ENCODE peak calls at places on chromosomes 1 and 21, in five cellular contexts. One of them, this sample, is unnamed.
A peak's percentile ranks its signal among the peaks of the same experiment; 100 is the strongest.

GRCh38 chr1:203517426-203517974 is 23.5 kb downstream of the OPTC start:
- DNase-seq in psoas muscle: no peak
- DNase-seq in ovary: no peak
- DNase-seq in OCI-LY7: no peak
- DNase-seq in astrocyte: no peak
- DNase-seq in this sample: no peak

GRCh38 chr1:226661965-226662364 is 77.1 kb downstream of the ITPKB start:
- DNase-seq in OCI-LY7: no peak
- DNase-seq in astrocyte: no peak
- DNase-seq in ovary: no peak
- DNase-seq in psoas muscle: peak; percentile 43
- DNase-seq in this sample: no peak

GRCh38 chr1:117611894-117612481 is 6.1 kb downstream of the TENT5C start:
- DNase-seq in psoas muscle: no peak
- DNase-seq in astrocyte: peak; percentile 57
- DNase-seq in ovary: no peak
- DNase-seq in OCI-LY7: no peak
- DNase-seq in this sample: no peak

GRCh38 chr1:247332215-247332900 is 691 bp upstream of the ZNF496 start:
- DNase-seq in OCI-LY7: peak; percentile 43
- DNase-seq in astrocyte: no peak
- DNase-seq in ovary: peak; percentile 59
- DNase-seq in psoas muscle: peak; percentile 80
- DNase-seq in this sample: no peak

GRCh38 chr1:181117648-181118449 is 29.3 kb downstream of the IER5 start:
- DNase-seq in astrocyte: no peak
- DNase-seq in OCI-LY7: no peak
- DNase-seq in psoas muscle: no peak
- DNase-seq in ovary: no peak
- DNase-seq in this sample: no peak

GRCh38 chr21:32547018-32547417 is 38.3 kb downstream of the TCP10L start:
- DNase-seq in astrocyte: no peak
- DNase-seq in OCI-LY7: no peak
- DNase-seq in psoas muscle: no peak
- DNase-seq in ovary: no peak
- DNase-seq in this sample: no peak

GRCh38 chr1:43367026-43367903 is 546 bp downstream of the ELOVL1 start:
- DNase-seq in ovary: peak; percentile 25
- DNase-seq in astrocyte: peak; percentile 40
- DNase-seq in psoas muscle: peak; percentile 56
- DNase-seq in OCI-LY7: peak; percentile 43
- DNase-seq in this sample: no peak

GRCh38 chr1:92858564-92859399 is 26.9 kb downstream of the RPL5 start:
- DNase-seq in OCI-LY7: peak; percentile 91
- DNase-seq in ovary: peak; percentile 21
- DNase-seq in psoas muscle: no peak
- DNase-seq in astrocyte: peak; percentile 52
- DNase-seq in this sample: no peak

GRCh38 chr1:205772607-205773032 is 2.7 kb downstream of the RAB29 start:
- DNase-seq in psoas muscle: no peak
- DNase-seq in ovary: no peak
- DNase-seq in OCI-LY7: no peak
- DNase-seq in astrocyte: no peak
- DNase-seq in this sample: no peak

GRCh38 chr1:161987303-161987702 is 36.4 kb downstream of the OLFML2B start:
- DNase-seq in ovary: no peak
- DNase-seq in psoas muscle: no peak
- DNase-seq in astrocyte: no peak
- DNase-seq in OCI-LY7: no peak
- DNase-seq in this sample: no peak

GRCh38 chr1:236321101-236321500 is 39.3 kb upstream of the ERO1B start:
- DNase-seq in ovary: no peak
- DNase-seq in OCI-LY7: no peak
- DNase-seq in astrocyte: no peak
- DNase-seq in psoas muscle: no peak
- DNase-seq in this sample: no peak

DNA sequence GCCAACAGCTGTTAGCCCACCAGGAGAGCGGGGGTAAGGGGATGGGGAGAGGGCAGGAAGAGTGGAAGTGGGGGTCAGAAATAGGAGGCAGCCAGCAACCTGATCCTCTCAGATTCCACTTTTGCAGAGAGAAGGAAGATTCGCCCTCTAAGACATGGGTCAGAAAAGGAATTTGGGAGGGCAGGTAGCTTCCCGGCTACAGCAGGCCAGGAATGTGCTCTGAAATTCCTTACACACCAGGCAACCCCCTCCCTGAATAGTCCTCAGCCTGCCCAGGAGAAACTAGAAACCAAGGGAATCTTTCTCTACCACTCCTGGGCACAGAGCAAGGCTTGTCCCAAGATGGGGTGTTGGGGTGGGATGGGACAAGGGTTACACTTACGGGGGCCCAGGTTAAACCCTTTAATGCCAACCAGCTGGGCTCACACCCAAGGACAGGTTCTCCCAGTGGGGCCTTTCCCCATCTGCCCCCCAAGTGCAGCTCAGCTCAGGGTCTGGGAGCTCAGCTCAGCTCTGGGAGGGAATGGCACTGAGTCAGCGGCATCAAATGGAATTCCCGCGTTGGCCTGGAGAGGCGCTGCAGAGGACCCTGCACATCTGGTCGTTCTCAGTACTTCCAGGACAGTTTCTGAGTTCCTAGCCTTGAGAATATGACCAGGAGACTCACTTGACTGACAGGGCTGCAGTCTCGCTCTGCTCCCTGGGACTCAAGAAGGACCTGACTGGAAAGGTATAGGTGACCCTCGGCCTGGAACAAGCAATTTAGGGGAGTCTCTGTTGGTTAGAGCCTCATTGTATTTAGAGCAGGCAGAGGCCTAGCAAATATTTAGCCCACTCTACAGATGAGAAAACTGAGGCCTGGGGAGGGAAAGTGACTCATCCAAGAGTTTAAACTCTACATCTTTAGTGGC is 761 bp downstream of the TNNT2 start:
- DNase-seq in astrocyte: peak; percentile 16
- DNase-seq in OCI-LY7: peak; percentile 31
- DNase-seq in ovary: no peak
- DNase-seq in psoas muscle: no peak
- DNase-seq in this sample: no peak
- TF ChIP-seq CTCF in astrocyte: peak; percentile 74
- TF ChIP-seq CTCF in OCI-LY7: peak; percentile 78
- TF ChIP-seq CTCF in ovary: no peak
- TF ChIP-seq CTCF in psoas muscle: no peak
- TF ChIP-seq CTCF in this sample: peak; percentile 45

GRCh38 chr21:33801424-33802405 is 113.9 kb downstream of the ATP5PO start:
- DNase-seq in psoas muscle: peak; percentile 54
- DNase-seq in OCI-LY7: no peak
- DNase-seq in astrocyte: peak; percentile 51
- DNase-seq in ovary: no peak
- DNase-seq in this sample: no peak
- TF ChIP-seq CTCF in psoas muscle: no peak
- TF ChIP-seq CTCF in OCI-LY7: no peak
- TF ChIP-seq CTCF in astrocyte: no peak
- TF ChIP-seq CTCF in ovary: no peak
- TF ChIP-seq CTCF in this sample: no peak

GRCh38 chr21:17900281-17900989 is 81.3 kb upstream of the C21orf91 start:
- DNase-seq in ovary: no peak
- DNase-seq in OCI-LY7: no peak
- DNase-seq in psoas muscle: no peak
- DNase-seq in astrocyte: no peak
- DNase-seq in this sample: no peak
- TF ChIP-seq CTCF in ovary: no peak
- TF ChIP-seq CTCF in OCI-LY7: peak; percentile 64
- TF ChIP-seq CTCF in psoas muscle: no peak
- TF ChIP-seq CTCF in astrocyte: no peak
- TF ChIP-seq CTCF in this sample: no peak

DNA sequence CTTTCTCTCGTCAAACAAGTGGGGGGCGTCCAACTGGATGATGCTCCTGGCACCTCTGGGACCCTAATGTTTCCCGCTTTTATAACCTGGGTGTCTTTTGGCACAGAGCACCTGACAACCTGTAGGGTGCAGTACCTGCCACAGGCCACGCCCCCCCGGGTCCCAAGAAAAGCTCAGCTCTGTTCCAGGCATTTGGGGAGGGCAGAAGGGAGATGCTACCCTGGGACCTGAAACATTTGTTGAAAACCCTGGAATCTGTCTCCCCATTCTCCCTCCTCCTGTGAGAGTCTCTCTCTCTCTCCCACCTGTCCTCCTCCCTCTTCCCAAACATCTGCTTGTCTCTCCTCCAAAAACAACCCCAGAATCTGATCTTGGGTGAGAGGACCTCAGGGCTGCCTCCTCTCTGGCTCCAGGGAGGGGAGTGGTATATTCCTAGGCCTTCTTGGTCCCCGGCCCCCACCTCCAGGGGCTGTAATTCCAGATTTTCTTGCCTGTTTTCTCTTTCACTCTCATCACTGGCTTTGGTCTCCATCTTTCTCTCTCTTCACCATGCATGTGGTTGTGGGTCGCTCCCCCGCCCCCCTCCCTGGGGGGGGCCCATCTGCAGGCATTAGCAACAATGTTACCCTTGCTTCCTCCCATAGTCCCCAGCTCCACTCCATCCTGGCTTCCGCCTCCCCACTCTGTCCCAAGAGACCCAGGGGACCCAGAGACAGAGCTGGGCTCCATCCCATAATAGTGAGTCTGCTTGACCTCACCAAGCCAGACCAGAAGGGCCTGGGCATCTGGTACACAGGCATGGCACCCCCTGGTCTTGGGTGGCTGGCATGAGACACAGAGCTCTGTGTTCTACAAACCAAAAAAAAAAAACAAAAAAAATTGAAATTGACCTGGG is 4.1 kb downstream of the AHDC1 start:
- DNase-seq in psoas muscle: no peak
- DNase-seq in astrocyte: no peak
- DNase-seq in OCI-LY7: no peak
- DNase-seq in ovary: no peak
- DNase-seq in this sample: no peak
- TF ChIP-seq CTCF in psoas muscle: no peak
- TF ChIP-seq CTCF in astrocyte: no peak
- TF ChIP-seq CTCF in OCI-LY7: peak; percentile 44
- TF ChIP-seq CTCF in ovary: no peak
- TF ChIP-seq CTCF in this sample: no peak

GRCh38 chr1:109878531-109878930 is 32.1 kb upstream of the CSF1 start:
- DNase-seq in OCI-LY7: no peak
- DNase-seq in ovary: no peak
- DNase-seq in psoas muscle: no peak
- DNase-seq in astrocyte: no peak
- DNase-seq in this sample: no peak

GRCh38 chr1:109877776-109878175 is 32.9 kb upstream of the CSF1 start:
- DNase-seq in OCI-LY7: no peak
- DNase-seq in astrocyte: no peak
- DNase-seq in psoas muscle: no peak
- DNase-seq in ovary: no peak
- DNase-seq in this sample: no peak

GRCh38 chr1:109876617-109877319 is 33.9 kb upstream of the CSF1 start:
- DNase-seq in astrocyte: peak; percentile 40
- DNase-seq in OCI-LY7: no peak
- DNase-seq in psoas muscle: no peak
- DNase-seq in ovary: no peak
- DNase-seq in this sample: no peak

GRCh38 chr1:109875874-109876273 is 34.8 kb upstream of the CSF1 start:
- DNase-seq in ovary: no peak
- DNase-seq in astrocyte: no peak
- DNase-seq in psoas muscle: no peak
- DNase-seq in OCI-LY7: no peak
- DNase-seq in this sample: no peak

GRCh38 chr1:109877320-109877771 is 33.3 kb upstream of the CSF1 start:
- DNase-seq in psoas muscle: peak; percentile 87
- DNase-seq in ovary: peak; percentile 73
- DNase-seq in OCI-LY7: no peak
- DNase-seq in astrocyte: peak; percentile 89
- DNase-seq in this sample: no peak
- TF ChIP-seq CTCF in psoas muscle: peak; percentile 20
- TF ChIP-seq CTCF in ovary: peak; percentile 15
- TF ChIP-seq CTCF in OCI-LY7: no peak
- TF ChIP-seq CTCF in astrocyte: peak; percentile 19
- TF ChIP-seq CTCF in this sample: no peak

GRCh38 chr1:15034656-15035055 is 118.9 kb upstream of the TMEM51 start:
- DNase-seq in psoas muscle: no peak
- DNase-seq in OCI-LY7: no peak
- DNase-seq in ovary: no peak
- DNase-seq in astrocyte: no peak
- DNase-seq in this sample: no peak

GRCh38 chr1:15035236-15035635 is 118.3 kb upstream of the TMEM51 start:
- DNase-seq in psoas muscle: no peak
- DNase-seq in astrocyte: no peak
- DNase-seq in OCI-LY7: no peak
- DNase-seq in ovary: no peak
- DNase-seq in this sample: no peak

GRCh38 chr1:15036101-15036500 is 117.4 kb upstream of the TMEM51 start:
- DNase-seq in astrocyte: no peak
- DNase-seq in psoas muscle: no peak
- DNase-seq in ovary: no peak
- DNase-seq in OCI-LY7: no peak
- DNase-seq in this sample: no peak

GRCh38 chr1:15031251-15031930 is 122.2 kb upstream of the TMEM51 start:
- DNase-seq in ovary: no peak
- DNase-seq in astrocyte: peak; percentile 63
- DNase-seq in OCI-LY7: no peak
- DNase-seq in psoas muscle: no peak
- DNase-seq in this sample: no peak

GRCh38 chr1:15033264-15033663 is 120.3 kb upstream of the TMEM51 start:
- DNase-seq in ovary: no peak
- DNase-seq in OCI-LY7: no peak
- DNase-seq in astrocyte: peak; percentile 71
- DNase-seq in psoas muscle: no peak
- DNase-seq in this sample: no peak
- TF ChIP-seq CTCF in ovary: no peak
- TF ChIP-seq CTCF in OCI-LY7: no peak
- TF ChIP-seq CTCF in astrocyte: peak; percentile 60
- TF ChIP-seq CTCF in psoas muscle: no peak
- TF ChIP-seq CTCF in this sample: no peak

This sample was measured in CD14-positive monocyte.